ENCODE peak calls at places on chromosomes 12 and 14, in four cellular contexts. R is NK-92 treated with Interleukin-12 subunit alpha and Interleukin-12 subunit beta, amount 100 ng/mL, for 24 hours; Z is Calu3; L is GM23248. G is an unnamed sample.

GRCh38 chr14:68281497-68281896 is 461.9 kb downstream of the RAD51B start:
- DNase-seq in R (no peak), Z (no peak), L (no peak), G (no peak)

GRCh38 chr12:110661337-110661972 is 27.5 kb downstream of the HVCN1 start:
- DNase-seq in R (peak), Z (no peak), L (no peak), G (no peak)

GRCh38 chr14:103444837-103445524 is 59.8 kb downstream of the MARK3 start:
- DNase-seq in R (no peak), Z (no peak), L (no peak), G (peak)

GRCh38 chr14:98931911-98932310 is 340.1 kb downstream of the BCL11B start:
- DNase-seq in R (no peak), Z (no peak), L (no peak), G (no peak)

GRCh38 chr12:1741154-1741949 is 50.5 kb downstream of the ADIPOR2 start:
- DNase-seq in R (no peak), Z (no peak), L (peak), G (no peak)

GRCh38 chr12:754871-755562 is 2.6 kb downstream of the WNK1 start:
- DNase-seq in R (no peak), Z (no peak), L (peak), G (peak)

GRCh38 chr12:1572731-1573130 is 21.6 kb downstream of the FBXL14 start:
- DNase-seq in R (no peak), Z (no peak), L (no peak), G (no peak)

GRCh38 chr14:86955955-86956354 is 1037.0 kb downstream of the GALC start:
- DNase-seq in R (no peak), Z (no peak), L (no peak), G (no peak)

GRCh38 chr12:7859552-7859951 is 13.2 kb downstream of the SLC2A14 start:
- DNase-seq in R (no peak), Z (no peak), L (peak), G (peak)

GRCh38 chr14:84969501-84969900 is 560.4 kb upstream of the FLRT2 start:
- DNase-seq in R (no peak), Z (no peak), L (no peak), G (no peak)

GRCh38 chr12:76311796-76312195 is 36.4 kb downstream of the BBS10 start:
- DNase-seq in R (no peak), Z (no peak), L (peak), G (peak)

GRCh38 chr14:21090194-21090939 is 8.1 kb downstream of the ZNF219 start:
- DNase-seq in R (no peak), Z (no peak), L (no peak), G (no peak)

G was measured in choroid plexus epithelial cell.